ENCODE peak calls at places on chromosomes 16 and 17, in nine cellular contexts. One of them, this sample, is unnamed.

GRCh38 chr16:25922438-25922837 is 230.7 kb downstream of the HS3ST4 start:
- DNase-seq in GM06990: no peak
- DNase-seq in neural progenitor cell: no peak
- DNase-seq in A549: no peak
- DNase-seq in IMR-90: no peak
- DNase-seq in dorsolateral prefrontal cortex: no peak
- DNase-seq in fibroblast of pulmonary artery: no peak
- DNase-seq in kidney epithelial cell: no peak
- DNase-seq in cardiac fibroblast: no peak
- DNase-seq in this sample: no peak

GRCh38 chr16:3643095-3643730 is 11.3 kb upstream of the DNASE1 start:
- DNase-seq in GM06990: no peak
- DNase-seq in A549: no peak
- DNase-seq in neural progenitor cell: no peak
- DNase-seq in kidney epithelial cell: no peak
- DNase-seq in IMR-90: no peak
- DNase-seq in cardiac fibroblast: no peak
- DNase-seq in fibroblast of pulmonary artery: no peak
- DNase-seq in dorsolateral prefrontal cortex: no peak
- DNase-seq in this sample: no peak

GRCh38 chr17:47204722-47205418 is 4.3 kb upstream of the MYL4 start:
- DNase-seq in neural progenitor cell: no peak
- DNase-seq in kidney epithelial cell: no peak
- DNase-seq in GM06990: peak; percentile 69
- DNase-seq in fibroblast of pulmonary artery: no peak
- DNase-seq in IMR-90: peak; percentile 47
- DNase-seq in A549: no peak
- DNase-seq in cardiac fibroblast: peak; percentile 56
- DNase-seq in dorsolateral prefrontal cortex: no peak
- DNase-seq in this sample: no peak

GRCh38 chr16:72198021-72198420 is 26.1 kb upstream of the PMFBP1 start:
- DNase-seq in IMR-90: peak; percentile 80
- DNase-seq in kidney epithelial cell: no peak
- DNase-seq in fibroblast of pulmonary artery: peak; percentile 93
- DNase-seq in neural progenitor cell: no peak
- DNase-seq in GM06990: no peak
- DNase-seq in dorsolateral prefrontal cortex: peak; percentile 69
- DNase-seq in cardiac fibroblast: peak; percentile 93
- DNase-seq in A549: no peak
- DNase-seq in this sample: peak; percentile 87

GRCh38 chr16:56365552-56365951 is 59.8 kb downstream of the AMFR start:
- DNase-seq in kidney epithelial cell: no peak
- DNase-seq in cardiac fibroblast: no peak
- DNase-seq in IMR-90: no peak
- DNase-seq in fibroblast of pulmonary artery: no peak
- DNase-seq in A549: no peak
- DNase-seq in GM06990: no peak
- DNase-seq in neural progenitor cell: no peak
- DNase-seq in dorsolateral prefrontal cortex: no peak
- DNase-seq in this sample: no peak

GRCh38 chr17:68446626-68447041 is 10.7 kb downstream of the WIPI1 start:
- DNase-seq in cardiac fibroblast: no peak
- DNase-seq in dorsolateral prefrontal cortex: no peak
- DNase-seq in A549: no peak
- DNase-seq in IMR-90: no peak
- DNase-seq in GM06990: no peak
- DNase-seq in neural progenitor cell: no peak
- DNase-seq in kidney epithelial cell: no peak
- DNase-seq in fibroblast of pulmonary artery: no peak
- DNase-seq in this sample: no peak

GRCh38 chr17:79991924-79992656 is 43.6 kb downstream of the TBC1D16 start:
- DNase-seq in IMR-90: peak; percentile 38
- DNase-seq in neural progenitor cell: peak; percentile 40
- DNase-seq in kidney epithelial cell: no peak
- DNase-seq in dorsolateral prefrontal cortex: no peak
- DNase-seq in GM06990: no peak
- DNase-seq in fibroblast of pulmonary artery: no peak
- DNase-seq in cardiac fibroblast: no peak
- DNase-seq in A549: peak; percentile 62
- DNase-seq in this sample: peak; percentile 29

GRCh38 chr16:85436636-85437160 is 176.4 kb upstream of the GSE1 start:
- DNase-seq in GM06990: no peak
- DNase-seq in A549: no peak
- DNase-seq in dorsolateral prefrontal cortex: no peak
- DNase-seq in kidney epithelial cell: no peak
- DNase-seq in neural progenitor cell: peak; percentile 71
- DNase-seq in cardiac fibroblast: no peak
- DNase-seq in fibroblast of pulmonary artery: no peak
- DNase-seq in IMR-90: no peak
- DNase-seq in this sample: no peak

GRCh38 chr17:79923974-79924638 is 84.9 kb upstream of the CBX4 start:
- DNase-seq in fibroblast of pulmonary artery: peak; percentile 34
- DNase-seq in cardiac fibroblast: peak; percentile 38
- DNase-seq in kidney epithelial cell: no peak
- DNase-seq in dorsolateral prefrontal cortex: peak; percentile 42
- DNase-seq in neural progenitor cell: peak; percentile 90
- DNase-seq in GM06990: no peak
- DNase-seq in A549: no peak
- DNase-seq in IMR-90: peak; percentile 12
- DNase-seq in this sample: no peak

GRCh38 chr16:56729351-56729735 is 586 bp upstream of the NUP93 start:
- DNase-seq in neural progenitor cell: peak; percentile 31
- DNase-seq in A549: no peak
- DNase-seq in IMR-90: no peak
- DNase-seq in GM06990: no peak
- DNase-seq in cardiac fibroblast: no peak
- DNase-seq in fibroblast of pulmonary artery: no peak
- DNase-seq in kidney epithelial cell: no peak
- DNase-seq in dorsolateral prefrontal cortex: no peak
- DNase-seq in this sample: no peak

GRCh38 chr16:49268667-49269066 is 13.0 kb downstream of the CBLN1 start:
- DNase-seq in dorsolateral prefrontal cortex: no peak
- DNase-seq in cardiac fibroblast: no peak
- DNase-seq in GM06990: no peak
- DNase-seq in neural progenitor cell: no peak
- DNase-seq in kidney epithelial cell: no peak
- DNase-seq in A549: no peak
- DNase-seq in IMR-90: no peak
- DNase-seq in fibroblast of pulmonary artery: no peak
- DNase-seq in this sample: no peak

GRCh38 chr16:83912152-83912948 is 13.4 kb downstream of the MLYCD start:
- DNase-seq in fibroblast of pulmonary artery: no peak
- DNase-seq in IMR-90: no peak
- DNase-seq in neural progenitor cell: no peak
- DNase-seq in A549: no peak
- DNase-seq in cardiac fibroblast: no peak
- DNase-seq in GM06990: no peak
- DNase-seq in kidney epithelial cell: no peak
- DNase-seq in dorsolateral prefrontal cortex: no peak
- DNase-seq in this sample: no peak

GRCh38 chr16:81036751-81037350 is 1.2 kb downstream of the ATMIN start:
- DNase-seq in neural progenitor cell: no peak
- DNase-seq in IMR-90: no peak
- DNase-seq in fibroblast of pulmonary artery: peak; percentile 5
- DNase-seq in dorsolateral prefrontal cortex: no peak
- DNase-seq in GM06990: no peak
- DNase-seq in cardiac fibroblast: peak; percentile 42
- DNase-seq in A549: no peak
- DNase-seq in kidney epithelial cell: no peak
- DNase-seq in this sample: no peak

GRCh38 chr16:27618611-27619380 is 68.9 kb downstream of the KATNIP start:
- DNase-seq in GM06990: no peak
- DNase-seq in IMR-90: no peak
- DNase-seq in neural progenitor cell: no peak
- DNase-seq in fibroblast of pulmonary artery: no peak
- DNase-seq in kidney epithelial cell: no peak
- DNase-seq in A549: no peak
- DNase-seq in cardiac fibroblast: no peak
- DNase-seq in dorsolateral prefrontal cortex: no peak
- DNase-seq in this sample: no peak

GRCh38 chr17:61411114-61411943 is 11.7 kb downstream of the TBX2 start:
- DNase-seq in A549: no peak
- DNase-seq in kidney epithelial cell: no peak
- DNase-seq in dorsolateral prefrontal cortex: no peak
- DNase-seq in cardiac fibroblast: peak; percentile 76
- DNase-seq in GM06990: peak; percentile 60
- DNase-seq in fibroblast of pulmonary artery: no peak
- DNase-seq in neural progenitor cell: peak; percentile 87
- DNase-seq in IMR-90: peak; percentile 74
- DNase-seq in this sample: peak; percentile 61

GRCh38 chr16:12087901-12088364 is 111.4 kb downstream of the SNX29 start:
- DNase-seq in neural progenitor cell: no peak
- DNase-seq in kidney epithelial cell: no peak
- DNase-seq in dorsolateral prefrontal cortex: peak; percentile 35
- DNase-seq in GM06990: no peak
- DNase-seq in IMR-90: no peak
- DNase-seq in cardiac fibroblast: no peak
- DNase-seq in A549: no peak
- DNase-seq in fibroblast of pulmonary artery: no peak
- DNase-seq in this sample: no peak

GRCh38 chr17:5881849-5882248 is 188.3 kb upstream of the WSCD1 start:
- DNase-seq in dorsolateral prefrontal cortex: no peak
- DNase-seq in cardiac fibroblast: no peak
- DNase-seq in neural progenitor cell: no peak
- DNase-seq in kidney epithelial cell: no peak
- DNase-seq in fibroblast of pulmonary artery: no peak
- DNase-seq in A549: no peak
- DNase-seq in GM06990: no peak
- DNase-seq in IMR-90: no peak
- DNase-seq in this sample: no peak

GRCh38 chr17:5879424-5879823 is 190.8 kb upstream of the WSCD1 start:
- DNase-seq in fibroblast of pulmonary artery: no peak
- DNase-seq in dorsolateral prefrontal cortex: no peak
- DNase-seq in A549: no peak
- DNase-seq in neural progenitor cell: no peak
- DNase-seq in GM06990: no peak
- DNase-seq in kidney epithelial cell: no peak
- DNase-seq in IMR-90: no peak
- DNase-seq in cardiac fibroblast: no peak
- DNase-seq in this sample: no peak

GRCh38 chr17:5888811-5889210 is 181.4 kb upstream of the WSCD1 start:
- DNase-seq in A549: no peak
- DNase-seq in cardiac fibroblast: no peak
- DNase-seq in IMR-90: peak; percentile 2
- DNase-seq in fibroblast of pulmonary artery: no peak
- DNase-seq in kidney epithelial cell: no peak
- DNase-seq in neural progenitor cell: no peak
- DNase-seq in dorsolateral prefrontal cortex: no peak
- DNase-seq in GM06990: no peak
- DNase-seq in this sample: peak; percentile 4

GRCh38 chr17:5883775-5884665 is 186.2 kb upstream of the WSCD1 start:
- DNase-seq in IMR-90: no peak
- DNase-seq in fibroblast of pulmonary artery: no peak
- DNase-seq in kidney epithelial cell: no peak
- DNase-seq in GM06990: no peak
- DNase-seq in dorsolateral prefrontal cortex: no peak
- DNase-seq in A549: no peak
- DNase-seq in cardiac fibroblast: no peak
- DNase-seq in neural progenitor cell: no peak
- DNase-seq in this sample: no peak

GRCh38 chr17:5885336-5885735 is 184.8 kb upstream of the WSCD1 start:
- DNase-seq in kidney epithelial cell: no peak
- DNase-seq in neural progenitor cell: no peak
- DNase-seq in A549: no peak
- DNase-seq in IMR-90: no peak
- DNase-seq in fibroblast of pulmonary artery: no peak
- DNase-seq in dorsolateral prefrontal cortex: no peak
- DNase-seq in GM06990: no peak
- DNase-seq in cardiac fibroblast: no peak
- DNase-seq in this sample: no peak
- TF ChIP-seq CTCF in kidney epithelial cell: no peak
- TF ChIP-seq CTCF in neural progenitor cell: no peak
- TF ChIP-seq CTCF in A549: no peak
- TF ChIP-seq CTCF in IMR-90: no peak
- TF ChIP-seq CTCF in fibroblast of pulmonary artery: no peak
- TF ChIP-seq CTCF in dorsolateral prefrontal cortex: no peak
- TF ChIP-seq CTCF in GM06990: no peak
- TF ChIP-seq CTCF in cardiac fibroblast: no peak
- TF ChIP-seq CTCF in this sample: no peak

GRCh38 chr16:79468236-79468635 is 132.3 kb downstream of the MAF start:
- DNase-seq in A549: no peak
- DNase-seq in cardiac fibroblast: no peak
- DNase-seq in GM06990: no peak
- DNase-seq in fibroblast of pulmonary artery: no peak
- DNase-seq in kidney epithelial cell: no peak
- DNase-seq in IMR-90: no peak
- DNase-seq in dorsolateral prefrontal cortex: no peak
- DNase-seq in neural progenitor cell: no peak
- DNase-seq in this sample: no peak
- H3K4me3 ChIP-seq in A549: no peak overlapping the region
- H3K4me3 ChIP-seq in cardiac fibroblast: no peak overlapping the region
- H3K4me3 ChIP-seq in GM06990: no peak overlapping the region
- H3K4me3 ChIP-seq in fibroblast of pulmonary artery: no peak overlapping the region
- H3K4me3 ChIP-seq in kidney epithelial cell: no peak overlapping the region
- H3K4me3 ChIP-seq in IMR-90: no peak overlapping the region
- H3K4me3 ChIP-seq in dorsolateral prefrontal cortex: no peak overlapping the region
- H3K4me3 ChIP-seq in neural progenitor cell: no peak overlapping the region
- H3K4me3 ChIP-seq in this sample: no peak overlapping the region

GRCh38 chr17:14886200-14886739 is 378.9 kb downstream of the PMP22 start:
- DNase-seq in A549: no peak
- DNase-seq in cardiac fibroblast: peak; percentile 35
- DNase-seq in GM06990: no peak
- DNase-seq in dorsolateral prefrontal cortex: no peak
- DNase-seq in neural progenitor cell: peak; percentile 28
- DNase-seq in kidney epithelial cell: no peak
- DNase-seq in IMR-90: no peak
- DNase-seq in fibroblast of pulmonary artery: peak; percentile 7
- DNase-seq in this sample: peak; percentile 1
- TF ChIP-seq CTCF in A549: no peak
- TF ChIP-seq CTCF in cardiac fibroblast: peak; percentile 41
- TF ChIP-seq CTCF in GM06990: no peak
- TF ChIP-seq CTCF in dorsolateral prefrontal cortex: no peak
- TF ChIP-seq CTCF in neural progenitor cell: peak; percentile 51
- TF ChIP-seq CTCF in kidney epithelial cell: peak; percentile 10
- TF ChIP-seq CTCF in IMR-90: peak; percentile 22
- TF ChIP-seq CTCF in fibroblast of pulmonary artery: no peak
- TF ChIP-seq CTCF in this sample: peak; percentile 25

DNA sequence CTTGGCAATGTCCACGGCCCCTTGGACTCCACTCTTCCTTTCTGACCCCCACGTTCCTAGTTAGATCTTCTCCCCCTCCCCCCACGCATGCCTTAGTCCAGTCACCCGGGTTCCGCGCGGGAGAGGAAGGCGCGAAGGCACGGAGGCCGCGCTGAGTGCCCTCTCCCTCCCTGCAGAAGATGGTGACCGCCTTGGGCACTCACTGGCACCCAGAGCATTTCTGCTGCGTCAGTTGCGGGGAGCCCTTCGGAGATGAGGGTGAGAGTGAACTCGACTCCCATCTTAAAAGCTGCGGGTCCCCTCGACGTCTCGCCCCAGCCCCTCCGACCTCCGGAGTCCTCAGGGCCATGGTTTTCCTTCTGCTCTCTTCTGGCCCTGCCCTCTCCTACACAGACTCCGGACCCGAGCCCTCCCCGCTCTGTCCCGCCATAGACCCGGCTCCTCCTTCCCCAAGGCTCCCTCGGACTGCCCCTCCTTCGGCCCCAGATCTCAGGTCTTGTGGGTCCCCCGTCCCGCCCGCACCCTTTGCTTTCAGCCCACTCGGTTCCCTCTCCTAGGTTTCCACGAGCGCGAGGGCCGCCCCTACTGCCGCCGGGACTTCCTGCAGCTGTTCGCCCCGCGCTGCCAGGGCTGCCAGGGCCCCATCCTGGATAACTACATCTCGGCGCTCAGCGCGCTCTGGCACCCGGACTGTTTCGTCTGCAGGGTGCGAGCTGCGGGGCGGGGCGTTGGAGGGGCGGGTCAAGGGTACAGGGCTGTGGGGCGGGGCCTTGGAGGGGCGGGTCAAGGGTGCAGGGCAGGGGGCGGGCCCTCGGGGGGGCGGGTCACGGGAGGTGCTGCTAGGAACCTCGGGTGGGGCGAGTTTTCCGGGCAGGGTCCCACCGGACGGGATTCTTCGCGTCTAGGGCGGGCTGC is 4.6 kb downstream of the TGFB1I1 start:
- DNase-seq in neural progenitor cell: peak; percentile 52
- DNase-seq in IMR-90: no peak
- DNase-seq in dorsolateral prefrontal cortex: peak; percentile 25
- DNase-seq in cardiac fibroblast: no peak
- DNase-seq in kidney epithelial cell: no peak
- DNase-seq in fibroblast of pulmonary artery: no peak
- DNase-seq in GM06990: peak; percentile 61
- DNase-seq in A549: no peak
- DNase-seq in this sample: no peak
- H3K4me3 ChIP-seq in neural progenitor cell: peak overlapping the region; percentile 48
- H3K4me3 ChIP-seq in IMR-90: no peak overlapping the region
- H3K4me3 ChIP-seq in dorsolateral prefrontal cortex: peak overlapping the region; percentile 42
- H3K4me3 ChIP-seq in cardiac fibroblast: no peak overlapping the region
- H3K4me3 ChIP-seq in kidney epithelial cell: no peak overlapping the region
- H3K4me3 ChIP-seq in fibroblast of pulmonary artery: no peak overlapping the region
- H3K4me3 ChIP-seq in GM06990: peak overlapping the region; percentile 54
- H3K4me3 ChIP-seq in A549: no peak overlapping the region
- H3K4me3 ChIP-seq in this sample: no peak overlapping the region

This sample was measured in astrocyte of the spinal cord.